ENCODE peak calls at places on chromosomes 5 and 9, in ten cellular contexts. M is hepatocyte; C is keratinocyte; D is MM.1S; T is WERI-Rb-1; A is transverse colon; B is ovary; W is tibial artery; Z is CD8-positive, alpha-beta memory T cell; O is Peyer's patch. J is an unnamed sample.

GRCh38 chr9:89536145-89536574 is 38.2 kb upstream of the SEMA4D start:
- DNase-seq in M (no peak), C (no peak), D (no peak), T (no peak), A (no peak), B (no peak), W (no peak), Z (peak), O (no peak), J (no peak)

GRCh38 chr5:133746834-133747233 is 134.5 kb upstream of the FSTL4 start:
- DNase-seq in M (no peak), C (no peak), D (no peak), T (peak), A (no peak), B (no peak), W (no peak), Z (no peak), O (no peak), J (no peak)

GRCh38 chr9:136361047-136361756 is 2.3 kb downstream of the DNLZ start:
- DNase-seq in M (no peak), C (no peak), D (no peak), T (no peak), A (no peak), B (no peak), W (no peak), Z (no peak), O (no peak), J (no peak)

GRCh38 chr5:170132642-170133448 is 27.1 kb downstream of the FOXI1 start:
- DNase-seq in M (no peak), C (no peak), D (no peak), T (no peak), A (no peak), B (no peak), W (no peak), Z (no peak), O (no peak), J (no peak)

GRCh38 chr5:67165524-67166459 is 30.8 kb downstream of the CD180 start:
- DNase-seq in M (peak), C (no peak), D (peak), T (peak), A (peak), B (peak), W (peak), Z (peak), O (peak), J (peak)

GRCh38 chr5:119363936-119364335 is 8.1 kb downstream of the TNFAIP8 start:
- DNase-seq in M (no peak), C (no peak), D (no peak), T (no peak), A (no peak), B (no peak), W (no peak), Z (no peak), O (no peak), J (no peak)

GRCh38 chr5:1030801-1031271 is 22.2 kb downstream of the NKD2 start:
- DNase-seq in M (no peak), C (no peak), D (no peak), T (no peak), A (no peak), B (no peak), W (no peak), Z (no peak), O (no peak), J (no peak)

GRCh38 chr9:127791085-127791484 is 5.3 kb downstream of the CDK9 start:
- DNase-seq in M (no peak), C (no peak), D (no peak), T (no peak), A (no peak), B (no peak), W (no peak), Z (no peak), O (no peak), J (no peak)

GRCh38 chr9:98192503-98193335 is at the start of gene CORO2A:
- DNase-seq in M (peak), C (peak), D (peak), T (peak), A (peak), B (peak), W (peak), Z (peak), O (peak), J (peak)

GRCh38 chr5:176352116-176352878 is 9.3 kb downstream of the KIAA1191 start:
- DNase-seq in M (no peak), C (no peak), D (no peak), T (no peak), A (no peak), B (no peak), W (no peak), Z (no peak), O (no peak), J (no peak)

GRCh38 chr9:112890106-112891081 is at the start of gene SLC46A2:
- DNase-seq in M (peak), C (no peak), D (no peak), T (no peak), A (no peak), B (no peak), W (no peak), Z (no peak), O (no peak), J (no peak)

GRCh38 chr9:13358128-13358527 is 78.6 kb upstream of the MPDZ start:
- DNase-seq in M (peak), C (no peak), D (no peak), T (no peak), A (no peak), B (no peak), W (no peak), Z (no peak), O (no peak), J (no peak)

GRCh38 chr5:7874639-7875038 is 5.7 kb downstream of the MTRR start:
- DNase-seq in M (no peak), C (no peak), D (no peak), T (no peak), A (no peak), B (no peak), W (no peak), Z (no peak), O (no peak), J (no peak)

GRCh38 chr9:79057576-79057975 is 514.2 kb upstream of the TLE4 start:
- DNase-seq in M (no peak), C (no peak), D (no peak), T (no peak), A (no peak), B (no peak), W (no peak), Z (no peak), O (no peak), J (no peak)

GRCh38 chr9:115653231-115653630 is 500.4 kb upstream of the PAPPA start:
- DNase-seq in M (no peak), C (no peak), D (no peak), T (no peak), A (no peak), B (no peak), W (no peak), Z (no peak), O (no peak), J (no peak)

GRCh38 chr9:116189683-116190082 is 36.1 kb downstream of the PAPPA start:
- DNase-seq in M (peak), C (no peak), D (no peak), T (no peak), A (no peak), B (no peak), W (no peak), Z (no peak), O (no peak), J (peak)

GRCh38 chr9:90741036-90741435 is 60.6 kb upstream of the SYK start:
- DNase-seq in M (no peak), C (no peak), D (peak), T (no peak), A (no peak), B (no peak), W (no peak), Z (no peak), O (no peak), J (no peak)

GRCh38 chr5:148904440-148904839 is 78.0 kb downstream of the ADRB2 start:
- DNase-seq in M (no peak), C (no peak), D (no peak), T (no peak), A (peak), B (no peak), W (peak), Z (no peak), O (no peak), J (no peak)

GRCh38 chr9:104856413-104856941 is 71.5 kb downstream of the ABCA1 start:
- DNase-seq in M (peak), C (no peak), D (no peak), T (peak), A (no peak), B (no peak), W (no peak), Z (no peak), O (no peak), J (peak)

GRCh38 chr9:4382722-4383317 is 83.0 kb upstream of the GLIS3 start:
- DNase-seq in M (peak), C (no peak), D (peak), T (no peak), A (no peak), B (no peak), W (no peak), Z (peak), O (no peak), J (no peak)

GRCh38 chr5:154727361-154727760 is 27.8 kb upstream of the LARP1 start:
- DNase-seq in M (no peak), C (no peak), D (no peak), T (no peak), A (no peak), B (no peak), W (no peak), Z (no peak), O (no peak), J (no peak)

GRCh38 chr5:180804129-180804601 is 1.6 kb upstream of the MGAT1 start:
- DNase-seq in M (no peak), C (no peak), D (peak), T (no peak), A (no peak), B (no peak), W (no peak), Z (peak), O (peak), J (no peak)
- H3K27ac ChIP-seq in M (peak), C (peak), D (peak), T (no peak), A (peak), B (peak), W (peak), Z (peak), O (peak), J (peak)

GRCh38 chr5:6791031-6791577 is 77.9 kb downstream of the TENT4A start:
- DNase-seq in M (no peak), C (no peak), D (no peak), T (no peak), A (no peak), B (no peak), W (no peak), Z (no peak), O (no peak), J (no peak)

GRCh38 chr5:6792376-6792775 is 79.1 kb downstream of the TENT4A start:
- DNase-seq in M (no peak), C (no peak), D (no peak), T (no peak), A (no peak), B (no peak), W (no peak), Z (no peak), O (no peak), J (no peak)

GRCh38 chr5:6788439-6788838 is 75.2 kb downstream of the TENT4A start:
- DNase-seq in M (no peak), C (no peak), D (no peak), T (no peak), A (no peak), B (no peak), W (no peak), Z (no peak), O (no peak), J (no peak)

GRCh38 chr5:6788956-6789649 is 75.9 kb downstream of the TENT4A start:
- DNase-seq in M (no peak), C (no peak), D (no peak), T (no peak), A (no peak), B (no peak), W (no peak), Z (no peak), O (no peak), J (no peak)

GRCh38 chr5:6790346-6790865 is 77.2 kb downstream of the TENT4A start:
- DNase-seq in M (no peak), C (no peak), D (no peak), T (no peak), A (no peak), B (no peak), W (no peak), Z (no peak), O (no peak), J (no peak)
- H3K27ac ChIP-seq in M (no peak), C (no peak), D (no peak), T (no peak), A (no peak), B (no peak), W (no peak), Z (no peak), O (no peak), J (no peak)

GRCh38 chr9:132770775-132771310 is 100.6 kb downstream of the GTF3C4 start:
- DNase-seq in M (no peak), C (no peak), D (no peak), T (no peak), A (no peak), B (no peak), W (no peak), Z (no peak), O (no peak), J (no peak)
- H3K27ac ChIP-seq in M (no peak), C (no peak), D (no peak), T (peak), A (peak), B (peak), W (peak), Z (no peak), O (peak), J (no peak)

GRCh38 chr5:59485629-59486439 is 407.7 kb downstream of the PDE4D start:
- DNase-seq in M (no peak), C (no peak), D (no peak), T (no peak), A (no peak), B (no peak), W (no peak), Z (no peak), O (no peak), J (no peak)
- H3K27ac ChIP-seq in M (no peak), C (no peak), D (no peak), T (no peak), A (no peak), B (no peak), W (no peak), Z (no peak), O (no peak), J (no peak)

GRCh38 chr5:68919988-68920490 is 173.8 kb upstream of the SLC30A5 start:
- DNase-seq in M (no peak), C (no peak), D (no peak), T (no peak), A (no peak), B (no peak), W (no peak), Z (no peak), O (no peak), J (no peak)

GRCh38 chr5:68924490-68925145 is 169.2 kb upstream of the SLC30A5 start:
- DNase-seq in M (no peak), C (peak), D (no peak), T (no peak), A (no peak), B (peak), W (no peak), Z (no peak), O (no peak), J (peak)

GRCh38 chr5:68920888-68921287 is 172.9 kb upstream of the SLC30A5 start:
- DNase-seq in M (no peak), C (no peak), D (no peak), T (no peak), A (no peak), B (no peak), W (no peak), Z (no peak), O (no peak), J (no peak)

GRCh38 chr5:68918306-68918705 is 175.5 kb upstream of the SLC30A5 start:
- DNase-seq in M (no peak), C (no peak), D (no peak), T (no peak), A (no peak), B (no peak), W (no peak), Z (no peak), O (no peak), J (no peak)

GRCh38 chr5:68922172-68922987 is 171.4 kb upstream of the SLC30A5 start:
- DNase-seq in M (no peak), C (no peak), D (no peak), T (no peak), A (no peak), B (no peak), W (no peak), Z (no peak), O (no peak), J (no peak)
- H3K27ac ChIP-seq in M (no peak), C (no peak), D (no peak), T (no peak), A (no peak), B (no peak), W (no peak), Z (no peak), O (no peak), J (no peak)

DNA sequence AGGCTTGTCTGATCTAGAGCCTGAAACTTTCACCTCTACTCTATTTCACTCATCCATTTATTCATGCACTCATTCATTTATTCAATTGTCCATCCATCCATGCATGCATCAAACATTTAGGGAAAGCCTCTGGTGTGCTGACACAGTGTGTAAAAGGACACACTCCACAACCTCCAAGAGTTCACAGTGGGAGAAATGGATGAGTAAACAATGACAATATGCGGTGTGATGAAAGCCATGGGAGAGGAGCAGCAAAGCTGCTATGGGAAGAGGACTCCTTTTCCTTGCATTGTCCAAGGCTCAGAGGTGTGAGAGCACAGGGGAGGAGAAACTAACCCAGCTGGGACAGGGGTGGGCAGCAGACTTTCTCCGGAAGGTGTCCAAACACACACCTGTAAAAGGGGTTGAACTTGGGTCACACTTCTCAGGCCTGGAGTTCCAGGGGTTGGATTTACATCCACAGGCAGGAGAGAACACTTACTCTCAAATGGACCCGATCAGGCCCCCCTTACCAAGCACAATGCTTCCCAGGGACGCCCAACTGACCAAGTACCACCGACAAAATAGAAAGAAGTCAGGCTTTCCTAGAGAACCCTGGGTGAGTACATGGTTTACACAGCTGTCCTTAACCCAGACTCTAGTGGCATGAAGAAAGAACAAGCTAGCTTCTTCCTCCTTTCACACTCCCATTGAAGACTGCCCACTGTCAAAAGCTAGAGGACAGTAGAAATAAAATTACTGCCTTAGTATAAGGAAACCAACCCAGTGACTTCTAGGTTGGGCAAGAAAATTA is 21.3 kb upstream of the PFDN1 start:
- DNase-seq in M (no peak), C (no peak), D (no peak), T (no peak), A (no peak), B (no peak), W (no peak), Z (no peak), O (no peak), J (no peak)
- H3K27ac ChIP-seq in M (no peak), C (no peak), D (no peak), T (no peak), A (peak), B (no peak), W (peak), Z (no peak), O (no peak), J (peak)

GRCh38 chr9:137581361-137582285 is 2.9 kb upstream of the DPH7 start:
- DNase-seq in M (no peak), C (no peak), D (no peak), T (no peak), A (no peak), B (no peak), W (no peak), Z (no peak), O (no peak), J (no peak)
- H3K27ac ChIP-seq in M (no peak), C (no peak), D (no peak), T (no peak), A (no peak), B (no peak), W (no peak), Z (no peak), O (no peak), J (no peak)

GRCh38 chr5:132466453-132467291 is 23.9 kb downstream of the IRF1 start:
- DNase-seq in M (no peak), C (peak), D (peak), T (no peak), A (peak), B (no peak), W (peak), Z (peak), O (peak), J (no peak)

GRCh38 chr5:132469380-132470372 is 20.9 kb downstream of the IRF1 start:
- DNase-seq in M (no peak), C (no peak), D (no peak), T (no peak), A (peak), B (no peak), W (peak), Z (no peak), O (no peak), J (no peak)

GRCh38 chr5:132468665-132469379 is 21.8 kb downstream of the IRF1 start:
- DNase-seq in M (no peak), C (no peak), D (no peak), T (no peak), A (peak), B (no peak), W (no peak), Z (no peak), O (no peak), J (no peak)

GRCh38 chr5:132465095-132465707 is 25.4 kb downstream of the IRF1 start:
- DNase-seq in M (no peak), C (no peak), D (no peak), T (no peak), A (peak), B (no peak), W (peak), Z (no peak), O (no peak), J (no peak)

GRCh38 chr5:132467292-132467984 is 23.1 kb downstream of the IRF1 start:
- DNase-seq in M (no peak), C (no peak), D (peak), T (no peak), A (peak), B (no peak), W (peak), Z (no peak), O (peak), J (no peak)
- H3K27ac ChIP-seq in M (no peak), C (no peak), D (peak), T (no peak), A (peak), B (no peak), W (no peak), Z (peak), O (peak), J (no peak)

GRCh38 chr5:35908814-35909213 is 29.6 kb downstream of the CAPSL start:
- DNase-seq in M (peak), C (no peak), D (no peak), T (no peak), A (no peak), B (no peak), W (no peak), Z (no peak), O (no peak), J (no peak)
- H3K27ac ChIP-seq in M (no peak), C (no peak), D (no peak), T (no peak), A (no peak), B (no peak), W (no peak), Z (no peak), O (no peak), J (no peak)

DNA sequence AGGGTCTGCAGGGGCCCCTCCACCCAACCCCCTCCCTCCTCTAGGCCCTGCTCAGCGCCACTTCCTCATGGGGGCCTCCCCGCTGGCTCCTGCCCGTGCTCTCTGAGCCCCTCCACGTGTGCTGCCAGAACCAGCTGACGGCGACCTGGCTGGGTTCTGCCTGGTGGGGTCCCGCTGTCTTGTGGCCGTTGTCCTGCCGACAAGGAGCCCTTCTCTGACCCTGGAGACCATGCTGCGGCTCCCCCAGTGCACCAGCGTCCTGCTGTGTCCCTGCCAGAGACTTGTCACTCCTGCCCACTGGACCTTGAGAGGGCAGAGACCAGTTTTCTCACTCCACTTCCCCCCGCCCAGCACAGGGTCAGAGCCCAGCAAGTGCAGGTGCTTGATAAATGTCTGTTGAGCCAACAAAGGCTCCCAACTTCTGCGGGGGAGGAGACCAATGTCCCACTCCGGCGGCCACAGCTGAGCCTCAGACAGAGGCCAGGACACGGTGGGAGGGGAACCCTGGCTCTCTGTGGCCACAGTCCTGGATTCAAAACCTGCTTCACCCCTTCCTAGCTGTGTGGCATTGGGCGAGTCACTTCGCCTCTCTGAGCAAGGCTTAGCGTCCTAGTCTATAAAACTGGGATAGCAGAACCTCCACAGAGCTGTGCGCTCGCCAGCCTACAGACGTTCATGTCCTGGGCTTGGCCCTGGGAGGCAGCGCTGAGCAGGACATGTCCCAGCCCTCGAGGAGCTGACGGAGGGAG is 24.8 kb downstream of the SARDH start:
- DNase-seq in M (no peak), C (no peak), D (no peak), T (peak), A (no peak), B (peak), W (no peak), Z (no peak), O (no peak), J (no peak)
- H3K27ac ChIP-seq in M (peak), C (no peak), D (no peak), T (peak), A (no peak), B (no peak), W (no peak), Z (no peak), O (no peak), J (no peak)

J was measured in epithelial cell of prostate.